ENCODE peak calls at places on chromosome 13, in six cellular contexts. X is nephron progenitor cell, B is uterus, K is AG09309, W is heart right ventricle, H is IMR-90. S is an unnamed sample.

GRCh38 chr13:30959678-30960077 is 27.2 kb downstream of the TEX26 start:
- DNase-seq in K (no peak), W (no peak), B (no peak), H (no peak), X (no peak), S (no peak)

GRCh38 chr13:25170554-25171107 is 1.5 kb downstream of the AMER2 start:
- DNase-seq in K (no peak), X (peak; percentile 69), W (no peak), H (no peak), B (no peak), S (peak; percentile 47)

GRCh38 chr13:42970824-42971669 is 21.0 kb downstream of the EPSTI1 start:
- DNase-seq in B (no peak), K (no peak), W (no peak), X (peak; percentile 32), H (peak; percentile 43), S (peak; percentile 54)

GRCh38 chr13:80783926-80784325 is 443.0 kb upstream of the SPRY2 start:
- DNase-seq in K (no peak), B (no peak), W (peak; percentile 6), H (no peak), X (peak; percentile 6), S (no peak)

GRCh38 chr13:78595819-78596700 is 7.3 kb downstream of the POU4F1 start:
- DNase-seq in B (no peak), H (no peak), K (no peak), W (no peak), X (peak; percentile 75), S (peak; percentile 74)

GRCh38 chr13:35349673-35350278 is 126.7 kb downstream of the MAB21L1 start:
- DNase-seq in X (no peak), B (no peak), W (no peak), H (no peak), K (no peak), S (peak; percentile 6)

GRCh38 chr13:111854403-111854802 is 212.5 kb upstream of the SOX1 start:
- DNase-seq in B (no peak), K (no peak), H (no peak), X (no peak), W (no peak), S (no peak)

GRCh38 chr13:113552786-113553540 is 31.6 kb upstream of the TFDP1 start:
- DNase-seq in H (no peak), K (no peak), X (no peak), W (no peak), B (no peak), S (no peak)

GRCh38 chr13:29099781-29100406 is 279.8 kb downstream of the MTUS2 start:
- DNase-seq in X (no peak), H (no peak), K (no peak), W (no peak), B (no peak), S (no peak)

GRCh38 chr13:98495627-98496238 is 81.2 kb downstream of the STK24 start:
- DNase-seq in H (no peak), B (no peak), W (no peak), X (no peak), K (no peak), S (no peak)

GRCh38 chr13:32323912-32324311 is 8.6 kb downstream of the BRCA2 start:
- DNase-seq in W (no peak), X (no peak), B (no peak), H (peak; percentile 78), K (no peak), S (no peak)

GRCh38 chr13:64371045-64371444 is 2859.1 kb downstream of the PCDH9 start:
- DNase-seq in H (peak; percentile 41), X (no peak), B (no peak), W (no peak), K (no peak), S (no peak)

GRCh38 chr13:114261328-114261965 is 20.0 kb upstream of the UPF3A start:
- DNase-seq in X (no peak), K (no peak), B (no peak), W (no peak), H (no peak), S (no peak)

GRCh38 chr13:111302045-111302722 is 18.3 kb upstream of the TEX29 start:
- DNase-seq in H (no peak), X (no peak), W (no peak), K (no peak), B (no peak), S (no peak)

GRCh38 chr13:111031531-111031961 is 83.6 kb upstream of the ARHGEF7 start:
- DNase-seq in K (peak; percentile 88), H (peak; percentile 58), X (no peak), W (no peak), B (no peak), S (no peak)

GRCh38 chr13:43448605-43449004 is 338.2 kb downstream of the ENOX1 start:
- DNase-seq in X (no peak), K (no peak), W (no peak), H (no peak), B (no peak), S (no peak)

GRCh38 chr13:28492527-28493367 is 2.2 kb downstream of the FLT1 start:
- DNase-seq in B (no peak), K (no peak), W (no peak), H (no peak), X (no peak), S (peak; percentile 42)

GRCh38 chr13:51152713-51153112 is 41.6 kb upstream of the C13orf42 start:
- DNase-seq in H (no peak), X (no peak), K (no peak), B (no peak), W (no peak), S (no peak)

GRCh38 chr13:63551731-63552130 is 2136.1 kb upstream of the PCDH20 start:
- DNase-seq in B (no peak), X (no peak), H (no peak), W (no peak), K (no peak), S (no peak)

GRCh38 chr13:109096101-109096500 is 466.7 kb downstream of the MYO16 start:
- DNase-seq in K (no peak), H (no peak), B (no peak), X (no peak), W (no peak), S (no peak)

GRCh38 chr13:40445557-40445990 is 220.9 kb downstream of the FOXO1 start:
- DNase-seq in X (no peak), B (peak; percentile 41), W (peak; percentile 72), K (no peak), H (no peak), S (peak; percentile 88)

GRCh38 chr13:73198888-73199497 is 140.2 kb downstream of the KLF5 start:
- DNase-seq in B (no peak), W (no peak), H (no peak), K (no peak), X (no peak), S (no peak)

GRCh38 chr13:29362849-29363604 is 232.5 kb downstream of the SLC7A1 start:
- DNase-seq in B (peak; percentile 38), H (peak; percentile 44), W (peak; percentile 24), X (peak; percentile 55), K (no peak), S (peak; percentile 81)

GRCh38 chr13:111211789-111212516 is 96.8 kb downstream of the ARHGEF7 start:
- DNase-seq in W (no peak), B (no peak), H (peak; percentile 33), X (no peak), K (no peak), S (no peak)

GRCh38 chr13:87669379-87669978 is 1.7 kb upstream of the SLITRK5 start:
- DNase-seq in K (no peak), B (no peak), H (peak; percentile 10), X (no peak), W (no peak), S (peak; percentile 42)

GRCh38 chr13:76886005-76886291 is 257 bp downstream of the KCTD12 start:
- DNase-seq in X (no peak), W (no peak), B (peak; percentile 35), K (no peak), H (no peak), S (no peak)

GRCh38 chr13:76884167-76884566 is 2.0 kb downstream of the KCTD12 start:
- DNase-seq in H (no peak), K (no peak), W (peak; percentile 45), X (peak; percentile 17), B (peak; percentile 50), S (no peak)

GRCh38 chr13:76884571-76885202 is 1.5 kb downstream of the KCTD12 start:
- DNase-seq in X (no peak), B (peak; percentile 36), H (peak; percentile 20), W (peak; percentile 11), K (no peak), S (no peak)

GRCh38 chr13:76886292-76887061 is at the start of gene KCTD12:
- DNase-seq in X (peak; percentile 86), W (peak; percentile 90), H (peak; percentile 73), K (no peak), B (peak; percentile 89), S (peak; percentile 88)

GRCh38 chr13:76885203-76886004 is 801 bp downstream of the KCTD12 start:
- DNase-seq in H (peak; percentile 61), W (peak; percentile 82), B (peak; percentile 77), X (peak; percentile 68), K (no peak), S (peak; percentile 73)
- TF ChIP-seq CTCF in H (no peak), W (peak; percentile 56), B (peak; percentile 32), X (no peak), K (peak; percentile 44), S (peak; percentile 43)

GRCh38 chr13:104532131-104532530 is 1465.9 kb upstream of the SLC10A2 start:
- DNase-seq in B (no peak), X (no peak), H (no peak), W (no peak), K (no peak), S (no peak)

GRCh38 chr13:104530741-104531140 is 1464.5 kb upstream of the SLC10A2 start:
- DNase-seq in B (no peak), K (no peak), X (no peak), H (no peak), W (no peak), S (no peak)

GRCh38 chr13:104534847-104535246 is 1468.6 kb upstream of the SLC10A2 start:
- DNase-seq in B (no peak), W (no peak), H (no peak), X (peak; percentile 6), K (no peak), S (no peak)
- TF ChIP-seq CTCF in B (no peak), W (no peak), H (no peak), X (no peak), K (no peak), S (no peak)

DNA sequence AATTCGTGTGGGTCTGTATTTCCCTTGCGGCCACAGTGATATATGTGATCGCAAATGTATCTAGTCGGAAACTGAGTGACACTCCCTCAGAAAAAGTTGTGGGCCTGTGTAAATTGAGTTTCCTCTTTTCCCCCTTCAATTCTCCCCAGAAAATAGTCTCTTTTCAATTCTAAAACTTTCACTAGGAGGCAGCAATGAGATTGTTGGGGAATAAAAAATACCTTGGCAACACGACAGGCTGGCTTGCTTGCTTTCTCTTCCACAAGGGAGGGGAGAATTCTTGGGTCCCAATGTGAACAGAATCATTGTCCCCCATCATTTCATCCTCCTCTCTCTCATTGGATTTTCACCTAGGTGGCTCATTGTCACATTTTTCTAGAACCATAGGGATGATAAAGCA is 3.7 kb upstream of the SOX21 start:
- DNase-seq in K (no peak), B (no peak), H (no peak), X (no peak), W (no peak), S (no peak)
- TF ChIP-seq CTCF in K (no peak), B (no peak), H (no peak), X (peak; percentile 16), W (no peak), S (no peak)

DNA sequence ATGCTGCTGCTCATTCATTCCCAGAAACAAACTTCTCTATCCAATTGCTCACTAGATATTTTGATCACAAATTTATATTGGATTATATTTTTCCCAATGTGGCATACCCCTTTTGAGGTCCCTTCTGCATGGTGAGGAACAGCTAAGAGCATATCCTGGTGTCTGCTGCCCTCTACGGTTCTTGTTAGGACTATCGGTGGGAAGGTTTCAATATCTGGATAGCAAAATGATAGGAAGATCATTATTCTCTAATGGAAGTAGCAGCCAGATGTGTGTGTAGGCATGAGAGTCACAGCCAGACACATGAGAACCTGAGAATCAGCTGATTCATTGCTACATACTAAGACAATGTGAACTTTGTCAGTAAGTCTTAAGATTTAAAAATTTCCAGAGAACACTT is 1422.4 kb upstream of the MIR17HG start:
- DNase-seq in X (peak; percentile 16), H (peak; percentile 2), W (no peak), K (no peak), B (no peak), S (no peak)
- TF ChIP-seq CTCF in X (peak; percentile 48), H (no peak), W (no peak), K (no peak), B (no peak), S (no peak)

S was measured in GM20000.